ENCODE peak calls at places on chromosomes 11 and 22, in seven cellular contexts. Y, I, R, A, P, H and C are unnamed samples.

GRCh38 chr11:46836431-46836830 is 9.6 kb downstream of the CKAP5 start:
- DNase-seq in Y (no peak), I (no peak), R (no peak), A (no peak), P (no peak), H (no peak), C (no peak)

GRCh38 chr11:76642341-76642740 is 28.2 kb downstream of the LRRC32 start:
- DNase-seq in Y (no peak), I (no peak), R (no peak), A (no peak), P (no peak), H (no peak), C (no peak)

GRCh38 chr11:70810131-70810530 is 411.8 kb downstream of the CTTN start:
- DNase-seq in Y (no peak), I (no peak), R (no peak), A (no peak), P (no peak), H (peak; percentile 28), C (no peak)

GRCh38 chr11:8813658-8814057 is 97.3 kb upstream of the AKIP1 start:
- DNase-seq in Y (peak; percentile 89), I (peak; percentile 81), R (peak; percentile 88), A (peak; percentile 8), P (peak; percentile 58), H (peak; percentile 84), C (peak; percentile 66)

GRCh38 chr11:57761301-57762234 is at the start of gene CTNND1:
- DNase-seq in Y (peak; percentile 97), I (peak; percentile 93), R (peak; percentile 89), A (no peak), P (no peak), H (peak; percentile 98), C (peak; percentile 94)

GRCh38 chr22:46761017-46761416 is 1.4 kb upstream of the TBC1D22A start:
- DNase-seq in Y (no peak), I (no peak), R (no peak), A (no peak), P (no peak), H (no peak), C (no peak)

GRCh38 chr11:107493117-107493516 is 35.5 kb upstream of the CWF19L2 start:
- DNase-seq in Y (peak; percentile 52), I (no peak), R (no peak), A (no peak), P (no peak), H (no peak), C (no peak)

GRCh38 chr22:46042786-46043185 is 65.8 kb upstream of the WNT7B start:
- DNase-seq in Y (no peak), I (no peak), R (no peak), A (no peak), P (peak; percentile 22), H (peak; percentile 51), C (no peak)

GRCh38 chr22:23183107-23183698 is 2.9 kb downstream of the BCR start:
- DNase-seq in Y (peak; percentile 66), I (peak; percentile 46), R (peak; percentile 89), A (no peak), P (no peak), H (peak; percentile 68), C (peak; percentile 64)

GRCh38 chr11:68328374-68329091 is 16.1 kb downstream of the LRP5 start:
- DNase-seq in Y (no peak), I (peak; percentile 51), R (peak; percentile 84), A (no peak), P (no peak), H (no peak), C (peak; percentile 90)

GRCh38 chr22:41909290-41910049 is 5.4 kb downstream of the SHISA8 start:
- DNase-seq in Y (no peak), I (no peak), R (peak; percentile 88), A (no peak), P (no peak), H (no peak), C (peak; percentile 68)

GRCh38 chr11:2810401-2811205 is 75.0 kb downstream of the CDKN1C start:
- DNase-seq in Y (no peak), I (no peak), R (no peak), A (no peak), P (no peak), H (no peak), C (no peak)

GRCh38 chr11:91239359-91239758 is 985.3 kb upstream of the FAT3 start:
- DNase-seq in Y (no peak), I (no peak), R (no peak), A (no peak), P (no peak), H (no peak), C (no peak)

GRCh38 chr11:66371627-66372415 is at the start of gene SLC29A2:
- DNase-seq in Y (no peak), I (peak; percentile 54), R (peak; percentile 99), A (peak; percentile 48), P (no peak), H (peak; percentile 67), C (peak; percentile 85)

GRCh38 chr22:19823638-19824196 is 31.0 kb downstream of the GNB1L start:
- DNase-seq in Y (no peak), I (no peak), R (peak; percentile 66), A (no peak), P (no peak), H (no peak), C (no peak)

GRCh38 chr11:125689460-125689859 is 8.8 kb upstream of the ACRV1 start:
- DNase-seq in Y (no peak), I (no peak), R (no peak), A (no peak), P (no peak), H (no peak), C (no peak)

GRCh38 chr11:7905549-7905948 is 25.5 kb downstream of the OR10A6 start:
- DNase-seq in Y (no peak), I (no peak), R (no peak), A (no peak), P (no peak), H (no peak), C (no peak)

GRCh38 chr11:73299751-73300150 is 8.3 kb upstream of the ARHGEF17 start:
- DNase-seq in Y (no peak), I (no peak), R (no peak), A (no peak), P (no peak), H (no peak), C (no peak)

GRCh38 chr11:62010935-62011528 is 43.6 kb upstream of the FTH1 start:
- DNase-seq in Y (no peak), I (no peak), R (no peak), A (no peak), P (no peak), H (no peak), C (no peak)

GRCh38 chr11:9735236-9735635 is 71.4 kb downstream of the SWAP70 start:
- DNase-seq in Y (no peak), I (no peak), R (no peak), A (no peak), P (no peak), H (no peak), C (no peak)

GRCh38 chr11:108606070-108606469 is 12.5 kb upstream of the EXPH5 start:
- DNase-seq in Y (no peak), I (no peak), R (no peak), A (no peak), P (no peak), H (no peak), C (no peak)